ENCODE peak calls at places on chromosome 16, in nine cellular contexts. One of them, this sample, is unnamed.

GRCh38 chr16:25192096-25192495 is 24.7 kb upstream of the AQP8 start:
- DNase-seq in DND-41: no peak
- DNase-seq in endothelial cell of umbilical vein: no peak
- DNase-seq in astrocyte of the spinal cord: no peak
- DNase-seq in fibroblast of lung: peak
- DNase-seq in progenitor cell of endocrine pancreas: no peak
- DNase-seq in nephron progenitor cell: no peak
- DNase-seq in coronary artery: no peak
- DNase-seq in cardiac muscle cell: no peak
- DNase-seq in this sample: peak

GRCh38 chr16:65121870-65122723 is at the start of gene CDH11:
- DNase-seq in DND-41: no peak
- DNase-seq in endothelial cell of umbilical vein: peak
- DNase-seq in astrocyte of the spinal cord: peak
- DNase-seq in fibroblast of lung: peak
- DNase-seq in progenitor cell of endocrine pancreas: peak
- DNase-seq in nephron progenitor cell: peak
- DNase-seq in coronary artery: peak
- DNase-seq in cardiac muscle cell: peak
- DNase-seq in this sample: peak

GRCh38 chr16:48282636-48283263 is 35.4 kb upstream of the ABCC11 start:
- DNase-seq in DND-41: no peak
- DNase-seq in endothelial cell of umbilical vein: no peak
- DNase-seq in astrocyte of the spinal cord: no peak
- DNase-seq in fibroblast of lung: peak
- DNase-seq in progenitor cell of endocrine pancreas: no peak
- DNase-seq in nephron progenitor cell: no peak
- DNase-seq in coronary artery: no peak
- DNase-seq in cardiac muscle cell: peak
- DNase-seq in this sample: no peak

GRCh38 chr16:67014641-67015315 is 14.2 kb upstream of the CBFB start:
- DNase-seq in DND-41: no peak
- DNase-seq in endothelial cell of umbilical vein: no peak
- DNase-seq in astrocyte of the spinal cord: no peak
- DNase-seq in fibroblast of lung: no peak
- DNase-seq in progenitor cell of endocrine pancreas: no peak
- DNase-seq in nephron progenitor cell: no peak
- DNase-seq in coronary artery: no peak
- DNase-seq in cardiac muscle cell: no peak
- DNase-seq in this sample: no peak

GRCh38 chr16:48409839-48410610 is 24.8 kb upstream of the SIAH1 start:
- DNase-seq in DND-41: no peak
- DNase-seq in endothelial cell of umbilical vein: no peak
- DNase-seq in astrocyte of the spinal cord: peak
- DNase-seq in fibroblast of lung: peak
- DNase-seq in progenitor cell of endocrine pancreas: no peak
- DNase-seq in nephron progenitor cell: no peak
- DNase-seq in coronary artery: no peak
- DNase-seq in cardiac muscle cell: peak
- DNase-seq in this sample: peak

GRCh38 chr16:57541754-57542435 is 548 bp upstream of the ADGRG5 start:
- DNase-seq in DND-41: no peak
- DNase-seq in endothelial cell of umbilical vein: no peak
- DNase-seq in astrocyte of the spinal cord: no peak
- DNase-seq in fibroblast of lung: no peak
- DNase-seq in progenitor cell of endocrine pancreas: no peak
- DNase-seq in nephron progenitor cell: no peak
- DNase-seq in coronary artery: no peak
- DNase-seq in cardiac muscle cell: no peak
- DNase-seq in this sample: no peak

GRCh38 chr16:68083861-68084503 is 1.2 kb upstream of the NFATC3 start:
- DNase-seq in DND-41: no peak
- DNase-seq in endothelial cell of umbilical vein: no peak
- DNase-seq in astrocyte of the spinal cord: no peak
- DNase-seq in fibroblast of lung: peak
- DNase-seq in progenitor cell of endocrine pancreas: no peak
- DNase-seq in nephron progenitor cell: peak
- DNase-seq in coronary artery: no peak
- DNase-seq in cardiac muscle cell: peak
- DNase-seq in this sample: no peak

GRCh38 chr16:51607202-51607756 is 456.2 kb upstream of the SALL1 start:
- DNase-seq in DND-41: no peak
- DNase-seq in endothelial cell of umbilical vein: no peak
- DNase-seq in astrocyte of the spinal cord: no peak
- DNase-seq in fibroblast of lung: peak
- DNase-seq in progenitor cell of endocrine pancreas: no peak
- DNase-seq in nephron progenitor cell: no peak
- DNase-seq in coronary artery: no peak
- DNase-seq in cardiac muscle cell: no peak
- DNase-seq in this sample: no peak

GRCh38 chr16:88527186-88527936 is 42.8 kb upstream of the ZC3H18 start:
- DNase-seq in DND-41: peak
- DNase-seq in endothelial cell of umbilical vein: peak
- DNase-seq in astrocyte of the spinal cord: peak
- DNase-seq in fibroblast of lung: peak
- DNase-seq in progenitor cell of endocrine pancreas: peak
- DNase-seq in nephron progenitor cell: peak
- DNase-seq in coronary artery: no peak
- DNase-seq in cardiac muscle cell: peak
- DNase-seq in this sample: no peak

GRCh38 chr16:55506083-55506482 is 2.8 kb upstream of the LPCAT2 start:
- DNase-seq in DND-41: no peak
- DNase-seq in endothelial cell of umbilical vein: no peak
- DNase-seq in astrocyte of the spinal cord: no peak
- DNase-seq in fibroblast of lung: no peak
- DNase-seq in progenitor cell of endocrine pancreas: no peak
- DNase-seq in nephron progenitor cell: no peak
- DNase-seq in coronary artery: no peak
- DNase-seq in cardiac muscle cell: no peak
- DNase-seq in this sample: no peak

GRCh38 chr16:88686062-88686438 is 257 bp downstream of the SNAI3 start:
- DNase-seq in DND-41: no peak
- DNase-seq in endothelial cell of umbilical vein: no peak
- DNase-seq in astrocyte of the spinal cord: no peak
- DNase-seq in fibroblast of lung: no peak
- DNase-seq in progenitor cell of endocrine pancreas: no peak
- DNase-seq in nephron progenitor cell: no peak
- DNase-seq in coronary artery: no peak
- DNase-seq in cardiac muscle cell: no peak
- DNase-seq in this sample: no peak

GRCh38 chr16:10502766-10503165 is 77.6 kb downstream of the EMP2 start:
- DNase-seq in DND-41: no peak
- DNase-seq in endothelial cell of umbilical vein: no peak
- DNase-seq in astrocyte of the spinal cord: no peak
- DNase-seq in fibroblast of lung: no peak
- DNase-seq in progenitor cell of endocrine pancreas: no peak
- DNase-seq in nephron progenitor cell: no peak
- DNase-seq in coronary artery: no peak
- DNase-seq in cardiac muscle cell: no peak
- DNase-seq in this sample: no peak

GRCh38 chr16:54191592-54191991 is 95.0 kb downstream of the IRX3 start:
- DNase-seq in DND-41: no peak
- DNase-seq in endothelial cell of umbilical vein: no peak
- DNase-seq in astrocyte of the spinal cord: no peak
- DNase-seq in fibroblast of lung: no peak
- DNase-seq in progenitor cell of endocrine pancreas: no peak
- DNase-seq in nephron progenitor cell: no peak
- DNase-seq in coronary artery: no peak
- DNase-seq in cardiac muscle cell: no peak
- DNase-seq in this sample: no peak

GRCh38 chr16:84087461-84088151 is 29.1 kb downstream of the MBTPS1 start:
- DNase-seq in DND-41: peak
- DNase-seq in endothelial cell of umbilical vein: no peak
- DNase-seq in astrocyte of the spinal cord: no peak
- DNase-seq in fibroblast of lung: peak
- DNase-seq in progenitor cell of endocrine pancreas: no peak
- DNase-seq in nephron progenitor cell: no peak
- DNase-seq in coronary artery: no peak
- DNase-seq in cardiac muscle cell: no peak
- DNase-seq in this sample: no peak

GRCh38 chr16:89142474-89143197 is 28.9 kb upstream of the CDH15 start:
- DNase-seq in DND-41: no peak
- DNase-seq in endothelial cell of umbilical vein: no peak
- DNase-seq in astrocyte of the spinal cord: no peak
- DNase-seq in fibroblast of lung: no peak
- DNase-seq in progenitor cell of endocrine pancreas: no peak
- DNase-seq in nephron progenitor cell: no peak
- DNase-seq in coronary artery: no peak
- DNase-seq in cardiac muscle cell: no peak
- DNase-seq in this sample: no peak

GRCh38 chr16:67514382-67514828 is 14.2 kb upstream of the RIPOR1 start:
- DNase-seq in DND-41: peak
- DNase-seq in endothelial cell of umbilical vein: peak
- DNase-seq in astrocyte of the spinal cord: peak
- DNase-seq in fibroblast of lung: peak
- DNase-seq in progenitor cell of endocrine pancreas: peak
- DNase-seq in nephron progenitor cell: peak
- DNase-seq in coronary artery: peak
- DNase-seq in cardiac muscle cell: peak
- DNase-seq in this sample: peak

GRCh38 chr16:22324787-22325597 is 27.8 kb downstream of the POLR3E start:
- DNase-seq in DND-41: no peak
- DNase-seq in endothelial cell of umbilical vein: no peak
- DNase-seq in astrocyte of the spinal cord: no peak
- DNase-seq in fibroblast of lung: no peak
- DNase-seq in progenitor cell of endocrine pancreas: no peak
- DNase-seq in nephron progenitor cell: no peak
- DNase-seq in coronary artery: no peak
- DNase-seq in cardiac muscle cell: no peak
- DNase-seq in this sample: no peak

GRCh38 chr16:67667434-67667816 is 811 bp downstream of the C16orf86 start:
- DNase-seq in DND-41: no peak
- DNase-seq in endothelial cell of umbilical vein: no peak
- DNase-seq in astrocyte of the spinal cord: no peak
- DNase-seq in fibroblast of lung: no peak
- DNase-seq in progenitor cell of endocrine pancreas: no peak
- DNase-seq in nephron progenitor cell: no peak
- DNase-seq in coronary artery: no peak
- DNase-seq in cardiac muscle cell: no peak
- DNase-seq in this sample: no peak

GRCh38 chr16:59213952-59214351 is 479.8 kb upstream of the GOT2 start:
- DNase-seq in DND-41: no peak
- DNase-seq in endothelial cell of umbilical vein: no peak
- DNase-seq in astrocyte of the spinal cord: peak
- DNase-seq in fibroblast of lung: peak
- DNase-seq in progenitor cell of endocrine pancreas: no peak
- DNase-seq in nephron progenitor cell: no peak
- DNase-seq in coronary artery: no peak
- DNase-seq in cardiac muscle cell: no peak
- DNase-seq in this sample: no peak

GRCh38 chr16:67910162-67910561 is 17.1 kb downstream of the PSKH1 start:
- DNase-seq in DND-41: peak
- DNase-seq in endothelial cell of umbilical vein: no peak
- DNase-seq in astrocyte of the spinal cord: peak
- DNase-seq in fibroblast of lung: peak
- DNase-seq in progenitor cell of endocrine pancreas: no peak
- DNase-seq in nephron progenitor cell: no peak
- DNase-seq in coronary artery: no peak
- DNase-seq in cardiac muscle cell: peak
- DNase-seq in this sample: peak

GRCh38 chr16:30377812-30378235 is 3.2 kb downstream of the MYL11 start:
- DNase-seq in DND-41: peak
- DNase-seq in endothelial cell of umbilical vein: peak
- DNase-seq in astrocyte of the spinal cord: peak
- DNase-seq in fibroblast of lung: peak
- DNase-seq in progenitor cell of endocrine pancreas: no peak
- DNase-seq in nephron progenitor cell: peak
- DNase-seq in coronary artery: no peak
- DNase-seq in cardiac muscle cell: peak
- DNase-seq in this sample: no peak

GRCh38 chr16:2271848-2272461 is 4.0 kb upstream of the RNPS1 start:
- DNase-seq in DND-41: no peak
- DNase-seq in endothelial cell of umbilical vein: no peak
- DNase-seq in astrocyte of the spinal cord: no peak
- DNase-seq in fibroblast of lung: no peak
- DNase-seq in progenitor cell of endocrine pancreas: no peak
- DNase-seq in nephron progenitor cell: no peak
- DNase-seq in coronary artery: no peak
- DNase-seq in cardiac muscle cell: no peak
- DNase-seq in this sample: no peak

GRCh38 chr16:56824335-56824734 is 40.7 kb upstream of the SLC12A3 start:
- DNase-seq in DND-41: no peak
- DNase-seq in endothelial cell of umbilical vein: no peak
- DNase-seq in astrocyte of the spinal cord: peak
- DNase-seq in fibroblast of lung: peak
- DNase-seq in progenitor cell of endocrine pancreas: no peak
- DNase-seq in nephron progenitor cell: no peak
- DNase-seq in coronary artery: no peak
- DNase-seq in cardiac muscle cell: no peak
- DNase-seq in this sample: no peak

GRCh38 chr16:85466989-85467388 is 146.1 kb upstream of the GSE1 start:
- DNase-seq in DND-41: no peak
- DNase-seq in endothelial cell of umbilical vein: no peak
- DNase-seq in astrocyte of the spinal cord: no peak
- DNase-seq in fibroblast of lung: no peak
- DNase-seq in progenitor cell of endocrine pancreas: no peak
- DNase-seq in nephron progenitor cell: no peak
- DNase-seq in coronary artery: no peak
- DNase-seq in cardiac muscle cell: no peak
- DNase-seq in this sample: no peak
- TF ChIP-seq CTCF in DND-41: no peak
- TF ChIP-seq CTCF in endothelial cell of umbilical vein: no peak
- TF ChIP-seq CTCF in astrocyte of the spinal cord: no peak
- TF ChIP-seq CTCF in fibroblast of lung: no peak
- TF ChIP-seq CTCF in progenitor cell of endocrine pancreas: no peak
- TF ChIP-seq CTCF in nephron progenitor cell: no peak
- TF ChIP-seq CTCF in coronary artery: no peak
- TF ChIP-seq CTCF in cardiac muscle cell: no peak
- TF ChIP-seq CTCF in this sample: no peak

GRCh38 chr16:72530434-72530833 is 358.5 kb upstream of the PMFBP1 start:
- DNase-seq in DND-41: no peak
- DNase-seq in endothelial cell of umbilical vein: peak
- DNase-seq in astrocyte of the spinal cord: peak
- DNase-seq in fibroblast of lung: peak
- DNase-seq in progenitor cell of endocrine pancreas: no peak
- DNase-seq in nephron progenitor cell: no peak
- DNase-seq in coronary artery: no peak
- DNase-seq in cardiac muscle cell: peak
- DNase-seq in this sample: no peak
- TF ChIP-seq CTCF in DND-41: no peak
- TF ChIP-seq CTCF in endothelial cell of umbilical vein: peak
- TF ChIP-seq CTCF in astrocyte of the spinal cord: peak
- TF ChIP-seq CTCF in fibroblast of lung: peak
- TF ChIP-seq CTCF in progenitor cell of endocrine pancreas: no peak
- TF ChIP-seq CTCF in nephron progenitor cell: no peak
- TF ChIP-seq CTCF in coronary artery: no peak
- TF ChIP-seq CTCF in cardiac muscle cell: peak
- TF ChIP-seq CTCF in this sample: no peak

GRCh38 chr16:75130150-75130771 is 13.7 kb upstream of the LDHD start:
- DNase-seq in DND-41: no peak
- DNase-seq in endothelial cell of umbilical vein: no peak
- DNase-seq in astrocyte of the spinal cord: no peak
- DNase-seq in fibroblast of lung: no peak
- DNase-seq in progenitor cell of endocrine pancreas: no peak
- DNase-seq in nephron progenitor cell: no peak
- DNase-seq in coronary artery: peak
- DNase-seq in cardiac muscle cell: no peak
- DNase-seq in this sample: no peak
- TF ChIP-seq CTCF in DND-41: peak
- TF ChIP-seq CTCF in endothelial cell of umbilical vein: no peak
- TF ChIP-seq CTCF in astrocyte of the spinal cord: peak
- TF ChIP-seq CTCF in fibroblast of lung: no peak
- TF ChIP-seq CTCF in progenitor cell of endocrine pancreas: no peak
- TF ChIP-seq CTCF in nephron progenitor cell: no peak
- TF ChIP-seq CTCF in coronary artery: no peak
- TF ChIP-seq CTCF in cardiac muscle cell: no peak
- TF ChIP-seq CTCF in this sample: no peak

GRCh38 chr16:14473488-14473887 is 156.6 kb downstream of the PARN start:
- DNase-seq in DND-41: no peak
- DNase-seq in endothelial cell of umbilical vein: no peak
- DNase-seq in astrocyte of the spinal cord: no peak
- DNase-seq in fibroblast of lung: no peak
- DNase-seq in progenitor cell of endocrine pancreas: no peak
- DNase-seq in nephron progenitor cell: no peak
- DNase-seq in coronary artery: no peak
- DNase-seq in cardiac muscle cell: no peak
- DNase-seq in this sample: no peak
- TF ChIP-seq CTCF in DND-41: no peak
- TF ChIP-seq CTCF in endothelial cell of umbilical vein: no peak
- TF ChIP-seq CTCF in astrocyte of the spinal cord: no peak
- TF ChIP-seq CTCF in fibroblast of lung: no peak
- TF ChIP-seq CTCF in progenitor cell of endocrine pancreas: no peak
- TF ChIP-seq CTCF in nephron progenitor cell: no peak
- TF ChIP-seq CTCF in coronary artery: no peak
- TF ChIP-seq CTCF in cardiac muscle cell: no peak
- TF ChIP-seq CTCF in this sample: no peak

This sample was measured in AG09319.